ENCODE peak calls at places on chromosomes 5 and 9, in seven cellular contexts. Q is Peyer's patch; B is stimulated activated CD8-positive, alpha-beta memory T cell treated with anti-CD3 and anti-CD28 coated beads, Interleukin-15, amount 100 ng/mL, for 24 hours; A is T-helper 2 cell; P is NCI-H2081; W is EH; E is adipocyte. T is an unnamed sample.

GRCh38 chr9:112041536-112042243 is 133.4 kb downstream of the SUSD1 start:
- DNase-seq in E (peak; percentile 92), A (no peak), B (no peak), Q (no peak), W (peak; percentile 100), P (no peak), T (no peak)

GRCh38 chr5:37714756-37715155 is 125.1 kb downstream of the GDNF start:
- DNase-seq in E (peak; percentile 52), W (no peak), Q (no peak), P (no peak), A (no peak), B (no peak), T (no peak)

GRCh38 chr5:175555168-175555745 is 76.9 kb downstream of the SFXN1 start:
- DNase-seq in W (no peak), B (no peak), E (no peak), A (no peak), Q (no peak), P (no peak), T (no peak)

GRCh38 chr9:114446036-114446435 is 58.3 kb upstream of the AKNA start:
- DNase-seq in P (no peak), W (peak; percentile 80), Q (no peak), A (no peak), E (peak; percentile 75), B (no peak), T (no peak)

GRCh38 chr5:175457466-175457865 is 13.5 kb upstream of the DRD1 start:
- DNase-seq in A (no peak), W (no peak), P (no peak), B (no peak), E (no peak), Q (no peak), T (no peak)

GRCh38 chr5:180099733-180100611 is 28.4 kb upstream of the RNF130 start:
- DNase-seq in B (no peak), E (no peak), P (no peak), Q (peak; percentile 41), A (no peak), W (no peak), T (no peak)

GRCh38 chr9:16869140-16869903 is 1.1 kb downstream of the BNC2 start:
- DNase-seq in W (peak; percentile 55), E (no peak), P (no peak), A (no peak), Q (no peak), B (no peak), T (peak; percentile 24)

GRCh38 chr9:123111427-123111826 is 78.0 kb downstream of the GPR21 start:
- DNase-seq in Q (no peak), B (no peak), P (no peak), W (no peak), A (no peak), E (no peak), T (no peak)

GRCh38 chr9:86721843-86722705 is 225.2 kb downstream of the GAS1 start:
- DNase-seq in E (peak; percentile 94), P (no peak), B (no peak), Q (no peak), W (peak; percentile 94), A (no peak), T (no peak)

GRCh38 chr5:143066556-143067281 is 296.5 kb downstream of the ARHGAP26 start:
- DNase-seq in E (no peak), W (no peak), P (no peak), Q (no peak), B (no peak), A (no peak), T (peak; percentile 32)

GRCh38 chr9:120914410-120914809 is 12.2 kb downstream of the TRAF1 start:
- DNase-seq in W (no peak), B (no peak), E (no peak), P (no peak), A (no peak), Q (no peak), T (no peak)

GRCh38 chr9:126154182-126154827 is 172.3 kb upstream of the MVB12B start:
- DNase-seq in A (no peak), E (no peak), B (no peak), P (no peak), Q (no peak), W (no peak), T (no peak)

GRCh38 chr5:13567819-13568218 is 376.7 kb downstream of the DNAH5 start:
- DNase-seq in A (no peak), Q (no peak), W (peak; percentile 87), E (peak; percentile 3), B (no peak), P (no peak), T (no peak)

GRCh38 chr5:36945687-36946086 is 69.1 kb downstream of the NIPBL start:
- DNase-seq in W (no peak), A (no peak), Q (no peak), E (no peak), B (no peak), P (no peak), T (no peak)

GRCh38 chr5:150085950-150086715 is at the start of gene CSF1R:
- DNase-seq in E (no peak), W (no peak), Q (no peak), A (no peak), B (no peak), P (no peak), T (no peak)

GRCh38 chr5:119033135-119033534 is 37.8 kb upstream of the DMXL1 start:
- DNase-seq in W (no peak), A (no peak), E (no peak), Q (no peak), P (no peak), B (no peak), T (no peak)

GRCh38 chr5:14365831-14366435 is 215.7 kb upstream of the OTULINL start:
- DNase-seq in W (no peak), A (no peak), P (no peak), B (no peak), E (no peak), Q (no peak), T (no peak)

GRCh38 chr9:34898846-34899245 is 59.2 kb upstream of the PHF24 start:
- DNase-seq in B (no peak), W (no peak), E (no peak), P (no peak), Q (no peak), A (no peak), T (no peak)

GRCh38 chr5:180868960-180869359 is 7.9 kb upstream of the ZFP62 start:
- DNase-seq in E (peak; percentile 89), Q (peak; percentile 95), W (peak; percentile 67), B (peak; percentile 29), A (peak; percentile 45), P (peak; percentile 70), T (peak; percentile 95)

GRCh38 chr5:150946351-150946905 is 41.6 kb upstream of the ZNF300 start:
- DNase-seq in P (no peak), B (no peak), W (peak; percentile 3), E (no peak), Q (peak; percentile 65), A (no peak), T (peak; percentile 53)

GRCh38 chr5:6729400-6730310 is 16.4 kb downstream of the TENT4A start:
- DNase-seq in P (no peak), E (no peak), W (no peak), A (no peak), B (no peak), Q (peak; percentile 67), T (peak; percentile 63)

GRCh38 chr9:36855443-36856315 is 178.4 kb downstream of the PAX5 start:
- DNase-seq in Q (peak; percentile 62), E (no peak), B (peak; percentile 4), A (no peak), P (no peak), W (no peak), T (peak; percentile 18)

GRCh38 chr5:157510682-157511081 is 50.7 kb downstream of the NIPAL4 start:
- DNase-seq in P (no peak), B (no peak), W (no peak), A (no peak), E (no peak), Q (no peak), T (no peak)

GRCh38 chr5:60698316-60698715 is 1.6 kb downstream of the DEPDC1B start:
- DNase-seq in E (no peak), Q (no peak), A (no peak), P (no peak), W (peak; percentile 40), B (no peak), T (no peak)

GRCh38 chr9:34551751-34552605 is 29.2 kb upstream of the ENHO start:
- DNase-seq in B (no peak), P (no peak), E (no peak), Q (peak; percentile 31), W (no peak), A (no peak), T (no peak)

GRCh38 chr5:14745753-14746152 is 81.2 kb downstream of the OTULIN start:
- DNase-seq in P (no peak), Q (no peak), W (no peak), B (no peak), E (no peak), A (no peak), T (no peak)

GRCh38 chr5:131277875-131278795 is 14.3 kb downstream of the CDC42SE2 start:
- DNase-seq in E (no peak), Q (no peak), A (no peak), W (peak; percentile 37), B (no peak), P (no peak), T (no peak)

GRCh38 chr5:149063017-149063687 is at the start of gene SH3TC2:
- DNase-seq in A (no peak), W (peak; percentile 93), B (no peak), Q (no peak), E (peak; percentile 73), P (no peak), T (peak; percentile 54)

GRCh38 chr5:96817496-96817895 is 9.8 kb upstream of the ERAP1 start:
- DNase-seq in A (no peak), Q (no peak), B (no peak), P (no peak), W (no peak), E (no peak), T (no peak)

GRCh38 chr9:69307446-69308216 is 17.4 kb upstream of the ENTREP1 start:
- DNase-seq in B (no peak), W (peak; percentile 78), E (peak; percentile 85), A (no peak), P (no peak), Q (no peak), T (no peak)

GRCh38 chr5:151040211-151040747 is 19.9 kb downstream of the GPX3 start:
- DNase-seq in E (no peak), W (no peak), A (no peak), B (no peak), Q (peak; percentile 76), P (no peak), T (no peak)

GRCh38 chr9:71747572-71747971 is 20.7 kb downstream of the CEMIP2 start:
- DNase-seq in E (no peak), A (no peak), W (no peak), Q (no peak), B (no peak), P (no peak), T (no peak)

GRCh38 chr9:128070874-128071273 is 2.8 kb downstream of the SLC25A25 start:
- DNase-seq in P (no peak), A (no peak), Q (no peak), B (no peak), W (peak; percentile 21), E (no peak), T (no peak)